ENCODE peak calls at places on chromosomes 1 and 21, in ten cellular contexts. C is cardiac muscle cell; P is T-cell; H is neural crest cell; A is GDM1; I is dermis blood vessel endothelial cell; K is AG10803; L is stimulated activated CD4-positive, alpha-beta T cell treated with anti-CD3 and anti-CD28 coated beads, Interleukin-4, amount 100 ng/mL, for 4 hours; W is brain microvascular endothelial cell; X is fibroblast of villous mesenchyme. Q is an unnamed sample.

GRCh38 chr1:117555806-117556205 is 50.0 kb upstream of the TENT5C start:
- DNase-seq in C (no peak), P (no peak), H (no peak), A (no peak), I (no peak), K (no peak), L (no peak), W (no peak), X (no peak), Q (no peak)

GRCh38 chr1:223712856-223713494 is 636 bp downstream of the CAPN2 start:
- DNase-seq in C (no peak), P (peak; percentile 26), H (no peak), A (no peak), I (peak; percentile 43), K (no peak), L (peak; percentile 39), W (no peak), X (no peak), Q (no peak)

GRCh38 chr1:91549041-91549735 is 48.5 kb downstream of the CDC7 start:
- DNase-seq in C (no peak), P (peak; percentile 22), H (no peak), A (peak; percentile 44), I (no peak), K (no peak), L (no peak), W (no peak), X (no peak), Q (no peak)

GRCh38 chr21:33219300-33219699 is 10.4 kb upstream of the IFNAR2 start:
- DNase-seq in C (no peak), P (no peak), H (no peak), A (no peak), I (no peak), K (no peak), L (no peak), W (no peak), X (no peak), Q (no peak)

GRCh38 chr1:68230901-68231626 is 1.3 kb downstream of the WLS start:
- DNase-seq in C (peak; percentile 20), P (no peak), H (no peak), A (no peak), I (peak; percentile 48), K (no peak), L (no peak), W (no peak), X (no peak), Q (no peak)

GRCh38 chr21:41250519-41250918 is 66.1 kb upstream of the FAM3B start:
- DNase-seq in C (peak; percentile 52), P (no peak), H (no peak), A (no peak), I (peak; percentile 90), K (peak; percentile 48), L (no peak), W (no peak), X (peak; percentile 30), Q (no peak)

GRCh38 chr1:111099289-111099688 is 40.6 kb downstream of the DRAM2 start:
- DNase-seq in C (no peak), P (no peak), H (no peak), A (no peak), I (peak; percentile 56), K (no peak), L (no peak), W (no peak), X (no peak), Q (no peak)

GRCh38 chr1:151145158-151146071 is 1.0 kb downstream of the SEMA6C start:
- DNase-seq in C (peak; percentile 24), P (peak; percentile 16), H (peak; percentile 30), A (no peak), I (peak; percentile 44), K (no peak), L (no peak), W (peak; percentile 13), X (peak; percentile 22), Q (peak; percentile 37)

GRCh38 chr1:156152628-156153027 is 757 bp upstream of the SEMA4A start:
- DNase-seq in C (no peak), P (no peak), H (no peak), A (no peak), I (no peak), K (peak; percentile 31), L (no peak), W (no peak), X (no peak), Q (no peak)

GRCh38 chr1:160567858-160568682 is 11.2 kb downstream of the CD84 start:
- DNase-seq in C (no peak), P (peak; percentile 59), H (no peak), A (peak; percentile 57), I (no peak), K (no peak), L (peak; percentile 48), W (no peak), X (no peak), Q (no peak)

GRCh38 chr1:83901547-83902155 is 97.3 kb downstream of the TTLL7 start:
- DNase-seq in C (peak; percentile 62), P (no peak), H (no peak), A (no peak), I (no peak), K (peak; percentile 66), L (no peak), W (peak; percentile 82), X (peak; percentile 62), Q (no peak)

GRCh38 chr21:45830221-45830640 is 151.3 kb upstream of the COL6A1 start:
- DNase-seq in C (no peak), P (no peak), H (no peak), A (no peak), I (no peak), K (no peak), L (no peak), W (no peak), X (no peak), Q (peak; percentile 77)

GRCh38 chr21:45998276-45998701 is 16.7 kb downstream of the COL6A1 start:
- DNase-seq in C (no peak), P (no peak), H (no peak), A (no peak), I (no peak), K (no peak), L (no peak), W (no peak), X (no peak), Q (no peak)

GRCh38 chr1:54376085-54377039 is 29.8 kb downstream of the SSBP3 start:
- DNase-seq in C (no peak), P (no peak), H (no peak), A (no peak), I (no peak), K (no peak), L (no peak), W (no peak), X (no peak), Q (peak; percentile 69)

GRCh38 chr1:20125091-20125490 is 5.8 kb upstream of the PLA2G2D start:
- DNase-seq in C (peak; percentile 40), P (no peak), H (no peak), A (no peak), I (no peak), K (no peak), L (no peak), W (no peak), X (no peak), Q (no peak)

GRCh38 chr1:6427445-6428390 is 3.1 kb downstream of the ESPN start:
- DNase-seq in C (no peak), P (no peak), H (no peak), A (no peak), I (no peak), K (no peak), L (no peak), W (no peak), X (no peak), Q (no peak)

GRCh38 chr1:32334864-32335618 is 992 bp downstream of the MARCKSL1 start:
- DNase-seq in C (peak; percentile 60), P (peak; percentile 67), H (peak; percentile 48), A (peak; percentile 44), I (peak; percentile 70), K (peak; percentile 24), L (peak; percentile 64), W (no peak), X (peak; percentile 45), Q (no peak)